ENCODE peak calls at places on chromosomes 7 and 10, in four cellular contexts. P, H, I and U are unnamed samples.

GRCh38 chr10:128150045-128150493 is 23.8 kb upstream of the MKI67 start:
- DNase-seq in P (peak; percentile 71), H (no peak), I (peak; percentile 88), U (peak; percentile 68)

GRCh38 chr10:124066744-124067714 is 26.4 kb downstream of the CHST15 start:
- DNase-seq in P (no peak), H (no peak), I (no peak), U (no peak)

GRCh38 chr7:44396931-44397525 is 71.6 kb upstream of the CAMK2B start:
- DNase-seq in P (no peak), H (no peak), I (no peak), U (no peak)

GRCh38 chr10:28769147-28769604 is 91.9 kb downstream of the BAMBI start:
- DNase-seq in P (no peak), H (no peak), I (no peak), U (no peak)

GRCh38 chr7:117171106-117171505 is 151.8 kb downstream of the WNT2 start:
- DNase-seq in P (no peak), H (no peak), I (no peak), U (no peak)

GRCh38 chr10:68560201-68560915 is at the start of gene TET1:
- DNase-seq in P (peak; percentile 63), H (peak; percentile 54), I (peak; percentile 44), U (peak; percentile 80)

GRCh38 chr7:2819954-2820397 is 24.1 kb downstream of the GNA12 start:
- DNase-seq in P (no peak), H (no peak), I (no peak), U (no peak)

GRCh38 chr10:34384363-34384762 is 430.7 kb downstream of the PARD3 start:
- DNase-seq in P (no peak), H (no peak), I (no peak), U (no peak)

GRCh38 chr7:106110885-106111670 is 1.0 kb downstream of the SYPL1 start:
- DNase-seq in P (no peak), H (no peak), I (no peak), U (no peak)

GRCh38 chr7:90596745-90597526 is 815 bp downstream of the CDK14 start:
- DNase-seq in P (no peak), H (no peak), I (no peak), U (peak; percentile 72)

GRCh38 chr7:12596225-12596790 is 25.8 kb downstream of the SCIN start:
- DNase-seq in P (no peak), H (no peak), I (no peak), U (no peak)

GRCh38 chr7:80294321-80294720 is 159.7 kb downstream of the GNAI1 start:
- DNase-seq in P (no peak), H (no peak), I (no peak), U (no peak)

DNA sequence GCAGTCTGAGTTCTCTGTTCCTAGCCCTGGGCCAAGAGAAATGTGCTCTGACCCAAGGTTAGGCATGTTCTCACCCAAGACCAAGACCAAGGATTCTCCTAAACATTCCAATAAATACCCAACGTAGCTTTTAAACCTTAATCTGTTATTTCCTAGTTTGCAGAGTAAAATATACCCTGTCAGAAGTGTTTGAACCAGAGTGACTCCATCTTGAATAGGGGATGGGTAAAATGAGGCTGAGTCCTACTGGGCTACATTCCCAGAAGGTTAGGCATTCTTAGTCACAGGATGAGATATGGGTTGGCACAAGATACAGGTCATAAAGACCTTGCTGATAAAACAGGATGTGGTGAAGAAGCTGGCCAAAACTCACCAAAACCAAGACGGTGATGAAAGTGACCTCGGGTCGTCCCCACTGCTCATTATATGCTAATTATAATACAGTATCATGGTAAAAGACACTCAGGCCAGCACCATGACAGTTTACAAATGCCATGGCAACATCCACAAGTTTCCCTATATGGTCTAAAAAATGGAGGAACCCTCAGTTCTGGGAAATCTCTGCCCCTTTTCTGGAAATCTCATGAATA is 27.7 kb downstream of the PLXNA4 start:
- DNase-seq in P (no peak), H (no peak), I (no peak), U (no peak)
- TF ChIP-seq POLR2A in P (no peak), H (no peak), I (no peak), U (no peak)

DNA sequence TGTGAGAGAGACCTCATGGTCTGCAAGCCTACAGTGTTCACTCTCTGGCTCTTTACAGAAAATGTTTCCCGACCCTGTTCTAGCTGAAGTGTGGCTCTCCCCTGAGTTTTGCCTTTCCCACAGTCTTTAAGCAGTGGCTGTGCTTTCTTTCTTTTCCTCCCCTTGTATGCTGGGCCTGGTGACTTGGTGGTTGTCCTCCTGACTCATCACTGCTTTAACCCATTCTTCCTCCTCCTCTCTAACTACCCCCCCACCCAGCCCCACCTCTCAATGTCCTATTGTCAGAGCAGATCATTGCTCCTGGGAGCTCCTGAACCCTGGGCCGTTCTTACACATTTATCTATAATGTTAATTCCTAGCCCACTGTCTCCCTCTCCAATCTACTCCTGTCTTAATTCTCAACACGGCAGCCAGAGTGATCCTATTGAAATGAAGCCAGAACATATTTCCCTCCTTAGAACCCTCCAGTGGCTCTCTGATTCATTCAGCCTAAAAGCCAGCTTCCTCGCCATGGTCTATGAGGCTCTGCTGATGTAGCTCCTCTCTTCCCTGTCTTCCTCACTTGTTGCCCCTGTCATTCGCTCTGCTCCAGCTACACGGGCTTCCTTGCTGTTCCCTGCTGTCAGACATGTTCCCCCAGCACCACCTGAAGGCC is 55.0 kb downstream of the DENND11 start:
- DNase-seq in P (no peak), H (no peak), I (no peak), U (no peak)
- TF ChIP-seq POLR2A in P (no peak), H (no peak), I (no peak), U (no peak)

GRCh38 chr10:44972874-44973306 is 5.7 kb downstream of the DEPP1 start:
- DNase-seq in P (no peak), H (no peak), I (no peak), U (no peak)

GRCh38 chr10:44974082-44974627 is 4.5 kb downstream of the DEPP1 start:
- DNase-seq in P (no peak), H (no peak), I (no peak), U (no peak)

GRCh38 chr10:44971935-44972792 is 6.4 kb downstream of the DEPP1 start:
- DNase-seq in P (no peak), H (no peak), I (no peak), U (no peak)

GRCh38 chr10:44974628-44975431 is 3.8 kb downstream of the DEPP1 start:
- DNase-seq in P (peak; percentile 79), H (no peak), I (peak; percentile 72), U (peak; percentile 69)

DNA sequence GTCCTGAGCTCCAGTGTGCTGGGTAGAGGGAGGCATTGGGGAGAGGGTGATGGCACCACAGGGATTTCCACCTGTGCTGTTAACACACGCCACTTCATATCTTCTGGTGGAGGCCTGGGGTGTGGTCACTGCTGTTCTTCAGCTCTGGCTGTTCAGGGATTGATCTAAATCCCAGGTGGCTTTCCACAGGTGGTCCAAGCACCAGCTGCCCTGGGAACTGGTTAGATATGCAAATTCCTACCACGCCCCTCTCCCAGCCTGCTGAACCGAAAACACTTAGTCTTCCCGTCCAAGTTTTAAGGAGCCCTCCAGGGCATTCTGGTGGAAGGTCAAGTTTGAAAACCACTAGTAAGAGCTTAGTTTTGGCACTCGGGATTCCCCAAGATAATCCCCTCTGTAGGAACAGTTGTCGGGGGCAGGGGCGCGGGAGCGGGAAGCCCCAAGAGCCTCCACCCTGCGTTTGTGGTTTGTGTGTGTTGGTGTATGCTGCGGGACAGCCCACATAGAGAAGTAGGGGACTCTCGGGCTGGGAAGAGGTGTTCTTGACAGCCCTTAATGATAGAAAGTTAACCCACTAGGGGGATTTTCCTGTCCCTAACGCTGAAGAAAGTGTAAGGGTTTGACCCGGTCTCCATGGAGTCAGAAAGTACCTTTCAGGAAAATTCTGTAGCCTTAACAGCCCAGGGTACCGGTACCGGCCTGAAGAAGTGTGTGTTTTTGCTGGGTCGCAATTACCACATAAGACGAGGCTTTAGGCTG is 5.1 kb downstream of the DEPP1 start:
- DNase-seq in P (no peak), H (no peak), I (no peak), U (no peak)
- TF ChIP-seq POLR2A in P (no peak), H (peak; percentile 44), I (no peak), U (no peak)

DNA sequence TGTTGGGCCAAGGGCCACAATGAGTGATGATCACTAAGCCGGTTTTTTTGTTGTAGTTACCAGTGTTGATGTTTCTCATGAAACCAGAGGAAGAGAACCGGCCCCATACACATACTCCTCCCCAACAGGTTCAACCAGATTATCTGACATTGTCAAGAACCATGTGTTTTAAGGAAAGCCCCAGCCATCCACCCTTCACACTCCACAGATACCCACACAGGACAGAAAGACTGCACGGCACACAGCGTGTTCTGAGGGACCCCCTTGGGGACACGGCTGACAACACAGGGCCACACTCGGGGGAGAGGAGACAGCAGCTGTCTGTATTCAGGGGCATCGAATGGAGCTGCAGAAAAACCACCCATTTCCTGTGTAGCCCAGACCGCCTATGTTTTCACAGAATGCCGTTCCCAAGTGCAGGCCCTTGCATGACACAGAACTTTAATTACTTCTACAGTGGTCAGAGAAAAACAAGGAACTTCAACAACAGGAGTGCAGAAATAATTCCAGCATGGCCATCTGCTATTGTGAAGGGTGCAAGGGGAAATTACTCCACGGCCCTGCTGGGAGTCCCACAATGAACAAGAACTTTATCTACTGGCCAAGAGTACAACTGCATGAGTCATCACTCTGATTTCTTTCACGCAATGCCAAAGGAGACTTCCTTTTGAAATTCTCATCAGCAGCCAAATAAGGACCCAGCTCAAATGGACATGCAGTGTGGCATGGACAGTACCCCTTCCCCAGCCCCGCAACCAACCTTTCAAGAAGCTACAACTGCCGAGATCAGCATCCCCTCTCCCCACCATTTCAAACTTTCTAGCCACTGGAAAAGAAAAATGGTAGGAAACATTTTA is 2.3 kb downstream of the KLF6 start:
- DNase-seq in P (peak; percentile 64), H (no peak), I (peak; percentile 89), U (no peak)
- TF ChIP-seq POLR2A in P (peak; percentile 82), H (no peak), I (peak; percentile 82), U (peak; percentile 28)

DNA sequence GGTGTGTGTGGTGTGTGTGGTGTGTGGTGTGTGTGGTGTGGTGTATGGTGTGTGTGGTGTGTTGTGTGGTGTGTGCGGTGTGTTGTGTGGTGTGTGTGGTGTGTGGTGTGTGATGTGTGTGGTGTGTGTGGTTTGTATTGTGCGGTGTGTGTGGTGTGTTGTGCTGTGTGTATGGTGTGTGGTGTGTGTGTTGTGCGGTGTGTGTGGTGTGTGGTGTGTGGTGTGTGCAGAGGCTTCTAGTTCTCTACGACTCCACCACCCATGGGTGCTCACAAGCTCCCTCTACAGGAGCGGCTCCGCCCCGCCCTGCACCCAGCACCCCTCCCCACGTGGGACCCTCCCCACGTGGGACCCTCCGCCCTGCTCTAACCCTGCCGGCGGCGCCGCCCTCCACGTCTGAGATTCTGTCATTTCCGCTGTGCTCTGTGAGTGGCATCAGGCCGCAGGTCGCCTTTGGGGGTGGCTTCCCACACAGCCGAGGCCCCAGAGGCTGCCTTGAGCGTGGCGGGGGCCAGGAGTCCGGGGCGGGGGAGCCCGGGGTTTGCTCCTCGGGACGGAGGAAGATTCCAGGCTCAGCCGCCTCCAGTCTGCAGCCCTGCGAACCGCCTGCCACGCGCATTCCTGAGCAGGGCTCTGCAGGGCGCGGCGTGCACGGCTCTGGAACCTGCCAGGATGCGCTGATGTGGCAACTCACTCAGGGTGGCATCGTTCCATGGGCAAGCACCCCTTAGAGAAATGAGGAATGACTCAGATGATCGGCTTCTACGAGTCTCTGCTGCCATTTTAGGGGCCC is 37.0 kb upstream of the DNAJB6 start:
- DNase-seq in P (no peak), H (no peak), I (no peak), U (peak; percentile 77)
- TF ChIP-seq POLR2A in P (no peak), H (no peak), I (no peak), U (no peak)